ENCODE peak calls at places on chromosomes 1 and 21, in six cellular contexts. W is choroid plexus epithelial cell, J is WTC11, M is body of pancreas, O is GM12878, I is coronary artery. A is an unnamed sample.

GRCh38 chr1:17356387-17356992 is 15.5 kb upstream of the PADI6 start:
- DNase-seq in J (no peak), I (no peak), W (no peak), O (no peak), M (no peak), A (no peak)

GRCh38 chr1:12040457-12041051 is 21.3 kb downstream of the MIIP start:
- DNase-seq in W (peak; percentile 53), I (no peak), M (no peak), O (peak; percentile 79), J (no peak), A (no peak)

GRCh38 chr21:41611966-41612606 is 104.1 kb upstream of the TMPRSS2 start:
- DNase-seq in W (peak; percentile 20), M (peak; percentile 49), O (no peak), J (peak; percentile 51), I (no peak), A (no peak)

GRCh38 chr1:116486424-116486823 is 84.4 kb downstream of the CD58 start:
- DNase-seq in W (peak; percentile 80), J (no peak), M (no peak), O (no peak), I (no peak), A (no peak)

GRCh38 chr1:29655145-29655544 is 418.8 kb downstream of the PTPRU start:
- DNase-seq in O (peak; percentile 15), M (no peak), I (no peak), W (no peak), J (no peak), A (no peak)

GRCh38 chr1:156643266-156644092 is 1.6 kb downstream of the BCAN start:
- DNase-seq in M (no peak), I (no peak), W (no peak), J (no peak), O (no peak), A (no peak)

GRCh38 chr1:32195531-32195930 is 4.9 kb upstream of the CCDC28B start:
- DNase-seq in J (no peak), I (no peak), M (no peak), W (no peak), O (no peak), A (no peak)

GRCh38 chr1:12135612-12136011 is 31.2 kb upstream of the TNFRSF1B start:
- DNase-seq in J (no peak), O (no peak), M (no peak), W (no peak), I (peak; percentile 72), A (no peak)

GRCh38 chr1:231421616-231421970 is 494 bp downstream of the EGLN1 start:
- DNase-seq in J (no peak), W (peak; percentile 54), O (no peak), M (peak; percentile 50), I (no peak), A (no peak)

DNA sequence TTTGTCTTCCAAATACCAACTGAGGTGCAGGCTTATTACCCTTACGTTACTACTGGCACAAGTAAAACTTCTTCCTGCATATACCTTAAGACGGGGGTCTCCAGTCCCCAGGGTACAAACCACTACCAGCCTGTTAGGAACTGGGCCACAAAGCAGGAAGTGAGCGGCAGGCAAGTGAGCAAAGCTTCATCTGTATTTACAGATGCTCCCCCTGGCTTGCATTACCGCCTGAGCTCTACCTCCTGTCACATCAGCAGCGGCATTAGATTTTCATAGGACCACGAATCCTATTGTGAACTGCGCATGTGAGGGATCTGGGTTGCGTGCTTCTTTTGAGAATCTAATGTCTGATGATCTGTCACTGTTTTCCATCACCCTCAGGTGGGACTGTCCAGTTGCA is 113.1 kb downstream of the SLC45A1 start:
- DNase-seq in M (no peak), I (no peak), J (no peak), W (peak; percentile 11), O (no peak), A (no peak)
- TF ChIP-seq CTCF in M (no peak), I (no peak), J (no peak), W (peak; percentile 24), O (peak; percentile 28), A (no peak)

DNA sequence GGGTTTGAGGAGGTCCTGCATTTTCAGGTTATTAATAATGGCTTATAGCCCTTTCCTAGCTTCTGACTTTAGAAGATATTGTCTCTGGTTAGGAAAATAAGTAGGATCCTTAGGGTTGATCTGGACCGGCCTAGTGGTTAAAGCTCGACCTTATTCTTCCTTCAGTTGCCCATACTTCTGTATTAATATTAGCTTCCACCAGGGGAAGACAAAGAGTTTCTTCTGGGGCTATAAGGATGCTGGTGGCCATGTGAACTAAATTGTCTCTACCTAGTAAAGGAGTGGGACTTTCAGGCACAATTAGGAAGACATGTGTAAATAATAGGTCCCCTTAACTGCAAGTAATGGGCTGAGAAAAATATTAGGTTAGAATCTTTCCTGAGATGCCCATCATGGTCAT is 20.6 kb upstream of the FCGR2A start:
- DNase-seq in M (no peak), I (no peak), W (peak; percentile 33), O (no peak), J (no peak), A (no peak)
- TF ChIP-seq CTCF in M (no peak), I (no peak), W (peak; percentile 57), O (peak; percentile 62), J (no peak), A (no peak)

DNA sequence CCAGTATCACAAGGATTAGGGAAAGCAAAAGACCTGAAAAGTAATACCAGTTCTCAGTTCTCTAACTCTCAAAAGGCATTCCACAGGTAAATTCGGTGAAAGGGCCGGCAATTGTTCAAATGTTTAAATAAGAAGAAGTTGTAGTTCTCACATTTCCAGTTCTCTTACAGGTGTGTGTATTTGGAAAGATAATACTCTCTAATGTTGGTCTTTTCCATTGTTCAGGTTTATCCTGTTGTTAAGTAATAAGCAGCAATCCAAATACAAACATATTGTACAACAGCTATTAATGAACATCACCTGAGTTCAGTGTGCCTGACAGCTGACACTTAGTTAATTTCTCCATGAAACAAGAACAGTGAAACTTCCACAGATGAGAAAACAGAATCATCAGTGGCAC is 13.2 kb upstream of the PRKAB2 start:
- DNase-seq in W (no peak), J (no peak), M (no peak), I (no peak), O (no peak), A (no peak)
- TF ChIP-seq CTCF in W (no peak), J (no peak), M (no peak), I (no peak), O (no peak), A (no peak)

DNA sequence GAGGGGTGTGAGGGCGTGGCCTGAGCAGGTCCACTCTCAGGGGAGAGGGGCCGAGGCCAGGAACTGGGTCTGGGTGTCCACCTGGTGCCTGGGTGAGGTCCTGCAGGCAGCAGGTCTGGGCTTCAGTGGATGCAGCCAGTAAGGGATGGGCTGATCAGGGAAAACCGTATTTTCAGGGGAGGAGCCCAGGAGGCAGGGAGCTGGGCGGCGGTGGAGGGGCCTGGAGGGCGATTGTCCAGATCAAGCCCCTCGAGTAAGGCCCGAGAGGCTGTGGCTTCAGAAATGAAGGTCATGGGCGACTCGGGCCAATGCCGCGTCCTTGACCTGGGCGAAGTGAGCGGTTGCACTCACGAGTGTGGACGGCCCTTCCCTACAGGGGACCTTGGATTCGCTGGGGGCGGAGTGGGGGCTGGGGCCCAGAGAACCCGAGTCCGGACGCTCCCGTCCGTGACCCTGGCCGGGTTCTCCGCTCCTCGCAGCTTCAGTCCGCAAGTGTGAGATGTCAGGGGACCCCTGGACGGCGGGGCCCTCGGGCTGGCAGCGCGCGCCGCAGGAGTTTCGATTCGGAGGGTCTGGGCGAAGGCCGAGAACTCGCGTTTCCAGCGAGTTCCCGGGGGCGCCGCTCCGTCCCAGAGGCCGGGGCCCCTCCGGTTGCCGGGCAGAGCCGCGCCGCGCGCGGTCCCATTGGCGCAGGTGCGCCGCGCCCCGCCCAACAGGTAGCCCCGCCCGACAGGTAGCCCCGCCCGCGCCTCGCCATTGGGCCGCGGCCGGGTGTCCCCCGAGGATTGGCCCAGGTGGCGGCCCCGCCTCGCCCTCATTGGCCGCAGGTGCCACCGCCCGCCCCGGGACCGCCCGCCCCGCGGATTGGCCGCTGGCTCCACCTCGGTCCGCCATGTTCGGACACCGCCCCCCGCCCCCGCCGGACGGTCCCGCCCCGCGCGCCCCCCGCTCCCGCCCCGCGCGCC is at the start of gene PRKCZ:
- DNase-seq in M (peak; percentile 96), J (peak; percentile 98), W (peak; percentile 13), O (peak; percentile 28), I (no peak), A (peak; percentile 50)
- TF ChIP-seq CTCF in M (peak; percentile 35), J (no peak), W (peak; percentile 41), O (peak; percentile 12), I (no peak), A (no peak)

GRCh38 chr21:34762761-34763160 is 94.0 kb downstream of the CLIC6 start:
- DNase-seq in O (no peak), M (no peak), I (no peak), J (no peak), W (peak; percentile 62), A (no peak)
- TF ChIP-seq CTCF in O (no peak), M (no peak), I (no peak), J (no peak), W (peak; percentile 27), A (no peak)

DNA sequence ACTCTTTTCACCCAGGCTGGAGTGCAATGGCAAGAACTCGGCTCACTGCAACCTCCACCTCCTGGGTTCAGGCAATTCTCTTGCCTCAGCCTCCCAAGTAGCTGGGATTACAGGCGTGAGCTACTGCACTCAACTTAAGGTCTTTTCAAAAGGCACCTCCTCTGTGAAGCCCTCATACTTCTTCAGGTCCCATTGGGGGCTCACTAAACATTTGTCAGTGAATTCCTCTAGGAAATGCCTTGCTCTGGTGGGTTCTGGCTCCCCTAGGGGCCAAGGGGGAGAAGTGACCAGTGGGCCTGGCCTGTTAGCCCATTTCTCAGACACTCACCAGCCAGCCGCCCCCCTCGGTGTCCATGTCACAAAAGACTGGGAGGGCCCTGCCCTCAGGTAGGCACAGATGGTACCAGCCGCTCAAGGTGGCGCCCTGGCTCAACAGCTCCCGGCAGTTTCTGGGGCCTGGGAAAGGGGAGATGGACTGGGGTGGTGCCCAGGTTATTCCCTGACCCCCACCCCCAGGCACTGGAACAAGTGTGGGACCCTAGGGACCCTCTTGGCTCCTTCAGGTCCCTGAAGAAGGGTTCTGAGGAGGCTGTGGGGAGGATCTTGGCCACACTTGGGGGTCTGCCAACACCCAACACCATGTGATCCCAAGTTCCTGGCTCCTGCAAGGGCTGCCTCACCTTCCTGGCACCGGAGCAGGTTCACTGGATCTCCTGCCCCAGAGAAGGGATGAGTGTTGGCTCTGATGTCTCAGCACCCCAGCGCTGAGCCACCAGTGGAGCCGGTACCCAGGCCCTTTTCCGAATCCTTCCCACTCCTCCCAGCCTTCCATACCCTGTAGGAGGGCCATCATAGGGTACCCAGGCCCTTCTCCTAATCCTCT is 1.6 kb downstream of the FCN3 start:
- DNase-seq in W (no peak), O (no peak), M (no peak), I (no peak), J (peak; percentile 63), A (no peak)
- TF ChIP-seq CTCF in W (peak; percentile 47), O (peak; percentile 13), M (no peak), I (no peak), J (peak; percentile 48), A (no peak)

DNA sequence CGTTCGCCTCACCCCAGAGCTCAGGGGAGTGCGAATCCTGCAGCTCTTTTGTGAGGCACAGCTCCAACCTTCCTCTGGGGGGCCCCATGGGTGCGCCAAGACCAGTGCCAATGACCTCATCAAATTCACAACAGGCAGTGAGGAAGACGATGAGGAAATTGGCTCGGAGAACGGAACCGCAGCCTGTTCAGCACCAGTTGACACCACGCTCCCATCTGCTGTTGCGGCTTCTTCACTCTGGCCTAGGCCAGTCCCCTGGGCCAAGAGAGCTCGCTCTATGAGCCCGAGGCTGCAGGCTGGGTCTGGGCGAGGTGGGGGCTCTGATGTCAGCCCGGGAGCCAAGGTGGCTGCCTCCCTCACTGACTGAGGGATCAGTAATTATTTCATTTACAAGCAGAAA is 2.2 kb downstream of the PLEKHA6 start:
- DNase-seq in I (no peak), W (no peak), J (no peak), O (no peak), M (no peak), A (no peak)
- TF ChIP-seq CTCF in I (no peak), W (no peak), J (no peak), O (no peak), M (no peak), A (no peak)

A was measured in omental fat pad.